ENCODE peak calls at places on chromosomes 5 and 9, in four cellular contexts. One of them, this sample, is unnamed.

GRCh38 chr9:36051317-36051716 is 14.6 kb downstream of the RECK start:
- DNase-seq in adrenal gland: no peak
- DNase-seq in HL-60: no peak
- DNase-seq in gastrocnemius medialis: no peak
- DNase-seq in this sample: no peak

GRCh38 chr9:3478549-3478953 is 47.2 kb downstream of the RFX3 start:
- DNase-seq in adrenal gland: no peak
- DNase-seq in HL-60: no peak
- DNase-seq in gastrocnemius medialis: no peak
- DNase-seq in this sample: no peak

GRCh38 chr9:114033397-114034103 is 44.5 kb downstream of the AMBP start:
- DNase-seq in adrenal gland: no peak
- DNase-seq in HL-60: peak
- DNase-seq in gastrocnemius medialis: no peak
- DNase-seq in this sample: peak

GRCh38 chr5:77867914-77868313 is 91.8 kb upstream of the TBCA start:
- DNase-seq in adrenal gland: no peak
- DNase-seq in HL-60: no peak
- DNase-seq in gastrocnemius medialis: no peak
- DNase-seq in this sample: no peak

GRCh38 chr5:71482132-71482531 is 26.7 kb downstream of the BDP1 start:
- DNase-seq in adrenal gland: peak
- DNase-seq in HL-60: no peak
- DNase-seq in gastrocnemius medialis: no peak
- DNase-seq in this sample: peak

GRCh38 chr5:175728316-175728715 is 70.4 kb downstream of the HRH2 start:
- DNase-seq in adrenal gland: no peak
- DNase-seq in HL-60: no peak
- DNase-seq in gastrocnemius medialis: no peak
- DNase-seq in this sample: no peak

GRCh38 chr9:21336467-21336866 is 1.3 kb upstream of the KLHL9 start:
- DNase-seq in adrenal gland: no peak
- DNase-seq in HL-60: no peak
- DNase-seq in gastrocnemius medialis: no peak
- DNase-seq in this sample: no peak

GRCh38 chr9:123997665-123998277 is 13.8 kb upstream of the LHX2 start:
- DNase-seq in adrenal gland: peak
- DNase-seq in HL-60: peak
- DNase-seq in gastrocnemius medialis: no peak
- DNase-seq in this sample: peak

GRCh38 chr5:93644760-93645159 is 61.7 kb downstream of the NR2F1 start:
- DNase-seq in adrenal gland: no peak
- DNase-seq in HL-60: no peak
- DNase-seq in gastrocnemius medialis: no peak
- DNase-seq in this sample: no peak

GRCh38 chr9:18658764-18659705 is 185.1 kb downstream of the ADAMTSL1 start:
- DNase-seq in adrenal gland: no peak
- DNase-seq in HL-60: no peak
- DNase-seq in gastrocnemius medialis: no peak
- DNase-seq in this sample: peak

GRCh38 chr5:149381986-149382338 is 2.9 kb upstream of the IL17B start:
- DNase-seq in adrenal gland: peak
- DNase-seq in HL-60: peak
- DNase-seq in gastrocnemius medialis: peak
- DNase-seq in this sample: peak

GRCh38 chr9:112854657-112855056 is 36.0 kb downstream of the SLC46A2 start:
- DNase-seq in adrenal gland: no peak
- DNase-seq in HL-60: no peak
- DNase-seq in gastrocnemius medialis: no peak
- DNase-seq in this sample: no peak

GRCh38 chr5:76524101-76524835 is 98.9 kb downstream of the F2RL2 start:
- DNase-seq in adrenal gland: no peak
- DNase-seq in HL-60: no peak
- DNase-seq in gastrocnemius medialis: no peak
- DNase-seq in this sample: no peak

GRCh38 chr9:130689937-130690700 is 3.5 kb upstream of the EXOSC2 start:
- DNase-seq in adrenal gland: peak
- DNase-seq in HL-60: no peak
- DNase-seq in gastrocnemius medialis: peak
- DNase-seq in this sample: peak

GRCh38 chr9:110346325-110346724 is 8.7 kb upstream of the TXNDC8 start:
- DNase-seq in adrenal gland: no peak
- DNase-seq in HL-60: no peak
- DNase-seq in gastrocnemius medialis: no peak
- DNase-seq in this sample: no peak

GRCh38 chr5:59709833-59710232 is 183.7 kb downstream of the PDE4D start:
- DNase-seq in adrenal gland: no peak
- DNase-seq in HL-60: no peak
- DNase-seq in gastrocnemius medialis: no peak
- DNase-seq in this sample: peak

GRCh38 chr5:55896663-55897062 is 45.5 kb downstream of the IL31RA start:
- DNase-seq in adrenal gland: no peak
- DNase-seq in HL-60: no peak
- DNase-seq in gastrocnemius medialis: no peak
- DNase-seq in this sample: peak

GRCh38 chr5:54186912-54187445 is 123.4 kb downstream of the ARL15 start:
- DNase-seq in adrenal gland: no peak
- DNase-seq in HL-60: no peak
- DNase-seq in gastrocnemius medialis: no peak
- DNase-seq in this sample: no peak

GRCh38 chr9:11374961-11375360 is 762.2 kb upstream of the PTPRD start:
- DNase-seq in adrenal gland: no peak
- DNase-seq in HL-60: no peak
- DNase-seq in gastrocnemius medialis: no peak
- DNase-seq in this sample: no peak

GRCh38 chr5:7331083-7331482 is 64.9 kb upstream of the ADCY2 start:
- DNase-seq in adrenal gland: no peak
- DNase-seq in HL-60: no peak
- DNase-seq in gastrocnemius medialis: no peak
- DNase-seq in this sample: no peak

GRCh38 chr5:139971202-139971725 is 71.8 kb downstream of the NRG2 start:
- DNase-seq in adrenal gland: no peak
- DNase-seq in HL-60: no peak
- DNase-seq in gastrocnemius medialis: no peak
- DNase-seq in this sample: no peak

GRCh38 chr5:110768138-110768845 is 29.5 kb downstream of the SLC25A46 start:
- DNase-seq in adrenal gland: no peak
- DNase-seq in HL-60: no peak
- DNase-seq in gastrocnemius medialis: no peak
- DNase-seq in this sample: peak

GRCh38 chr5:176844706-176845391 is 34.5 kb downstream of the UNC5A start:
- DNase-seq in adrenal gland: peak
- DNase-seq in HL-60: no peak
- DNase-seq in gastrocnemius medialis: no peak
- DNase-seq in this sample: no peak

GRCh38 chr5:148978370-148979103 is 84.3 kb downstream of the SH3TC2 start:
- DNase-seq in adrenal gland: no peak
- DNase-seq in HL-60: no peak
- DNase-seq in gastrocnemius medialis: no peak
- DNase-seq in this sample: no peak

GRCh38 chr5:111070272-111071134 is 1.0 kb upstream of the TSLP start:
- DNase-seq in adrenal gland: no peak
- DNase-seq in HL-60: no peak
- DNase-seq in gastrocnemius medialis: no peak
- DNase-seq in this sample: peak

GRCh38 chr9:93898502-93899426 is 56.4 kb downstream of the BARX1 start:
- DNase-seq in adrenal gland: peak
- DNase-seq in HL-60: no peak
- DNase-seq in gastrocnemius medialis: no peak
- DNase-seq in this sample: no peak

GRCh38 chr5:95786821-95787408 is 35.6 kb downstream of the GLRX start:
- DNase-seq in adrenal gland: no peak
- DNase-seq in HL-60: no peak
- DNase-seq in gastrocnemius medialis: no peak
- DNase-seq in this sample: peak

GRCh38 chr5:174339130-174339529 is 293.6 kb downstream of the NSG2 start:
- DNase-seq in adrenal gland: no peak
- DNase-seq in HL-60: no peak
- DNase-seq in gastrocnemius medialis: no peak
- DNase-seq in this sample: no peak

GRCh38 chr9:123642291-123643278 is 286.6 kb downstream of the CRB2 start:
- DNase-seq in adrenal gland: peak
- DNase-seq in HL-60: no peak
- DNase-seq in gastrocnemius medialis: no peak
- DNase-seq in this sample: no peak

GRCh38 chr9:35490910-35491465 is 1.1 kb downstream of the RUSC2 start:
- DNase-seq in adrenal gland: no peak
- DNase-seq in HL-60: no peak
- DNase-seq in gastrocnemius medialis: no peak
- DNase-seq in this sample: peak

GRCh38 chr5:142360607-142361120 is 35.8 kb upstream of the SPRY4 start:
- DNase-seq in adrenal gland: peak
- DNase-seq in HL-60: no peak
- DNase-seq in gastrocnemius medialis: no peak
- DNase-seq in this sample: peak

GRCh38 chr5:89936576-89936975 is 473.0 kb downstream of the CETN3 start:
- DNase-seq in adrenal gland: no peak
- DNase-seq in HL-60: no peak
- DNase-seq in gastrocnemius medialis: no peak
- DNase-seq in this sample: peak

GRCh38 chr5:68714810-68715209 is 379.0 kb upstream of the SLC30A5 start:
- DNase-seq in adrenal gland: no peak
- DNase-seq in HL-60: no peak
- DNase-seq in gastrocnemius medialis: no peak
- DNase-seq in this sample: no peak

GRCh38 chr9:93958875-93959682 is 3.9 kb upstream of the BARX1 start:
- DNase-seq in adrenal gland: no peak
- DNase-seq in HL-60: peak
- DNase-seq in gastrocnemius medialis: no peak
- DNase-seq in this sample: peak

GRCh38 chr5:91946870-91947269 is 563.8 kb upstream of the ARRDC3 start:
- DNase-seq in adrenal gland: no peak
- DNase-seq in HL-60: no peak
- DNase-seq in gastrocnemius medialis: no peak
- DNase-seq in this sample: no peak

GRCh38 chr9:79568337-79569084 is 3.3 kb upstream of the TLE4 start:
- DNase-seq in adrenal gland: no peak
- DNase-seq in HL-60: peak
- DNase-seq in gastrocnemius medialis: no peak
- DNase-seq in this sample: no peak

GRCh38 chr9:969310-969692 is 7.2 kb upstream of the DMRT3 start:
- DNase-seq in adrenal gland: no peak
- DNase-seq in HL-60: no peak
- DNase-seq in gastrocnemius medialis: no peak
- DNase-seq in this sample: no peak

GRCh38 chr9:971901-972511 is 4.4 kb upstream of the DMRT3 start:
- DNase-seq in adrenal gland: no peak
- DNase-seq in HL-60: no peak
- DNase-seq in gastrocnemius medialis: no peak
- DNase-seq in this sample: no peak

GRCh38 chr9:970310-971002 is 6.0 kb upstream of the DMRT3 start:
- DNase-seq in adrenal gland: no peak
- DNase-seq in HL-60: no peak
- DNase-seq in gastrocnemius medialis: no peak
- DNase-seq in this sample: no peak

GRCh38 chr9:967851-968641 is 8.4 kb upstream of the DMRT3 start:
- DNase-seq in adrenal gland: no peak
- DNase-seq in HL-60: no peak
- DNase-seq in gastrocnemius medialis: no peak
- DNase-seq in this sample: peak

GRCh38 chr9:969693-970309 is 6.7 kb upstream of the DMRT3 start:
- DNase-seq in adrenal gland: no peak
- DNase-seq in HL-60: no peak
- DNase-seq in gastrocnemius medialis: no peak
- DNase-seq in this sample: no peak
- TF ChIP-seq CTCF in adrenal gland: no peak
- TF ChIP-seq CTCF in HL-60: no peak
- TF ChIP-seq CTCF in gastrocnemius medialis: no peak
- TF ChIP-seq CTCF in this sample: no peak

DNA sequence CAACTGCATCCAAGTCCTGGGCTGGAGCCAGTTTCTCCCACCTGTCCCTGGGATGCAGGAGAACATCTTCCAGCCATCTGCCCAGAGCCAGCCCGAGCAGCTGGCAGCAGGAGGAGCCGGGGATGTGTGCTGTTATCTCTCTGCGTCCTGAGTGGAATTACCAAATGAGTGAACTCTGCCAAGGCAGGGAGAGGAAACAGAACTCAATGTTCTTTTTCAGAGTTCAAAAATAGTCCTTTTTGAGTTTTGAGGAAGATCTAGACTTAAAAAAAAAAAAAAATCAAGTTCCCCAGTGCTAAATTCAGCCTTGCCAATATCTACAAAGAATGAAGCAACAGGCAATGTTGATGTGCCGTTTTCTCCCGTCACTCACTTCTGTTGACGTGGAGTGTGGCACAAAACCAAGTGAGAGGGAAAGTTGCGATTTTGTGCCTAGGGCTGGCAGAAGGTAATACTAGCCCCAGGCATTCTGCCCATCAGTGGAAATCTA is 56.2 kb downstream of the TMOD1 start:
- DNase-seq in adrenal gland: peak
- DNase-seq in HL-60: no peak
- DNase-seq in gastrocnemius medialis: peak
- DNase-seq in this sample: no peak
- H3K4me3 ChIP-seq in adrenal gland: no peak
- H3K4me3 ChIP-seq in HL-60: no peak
- H3K4me3 ChIP-seq in gastrocnemius medialis: no peak
- H3K4me3 ChIP-seq in this sample: no peak

DNA sequence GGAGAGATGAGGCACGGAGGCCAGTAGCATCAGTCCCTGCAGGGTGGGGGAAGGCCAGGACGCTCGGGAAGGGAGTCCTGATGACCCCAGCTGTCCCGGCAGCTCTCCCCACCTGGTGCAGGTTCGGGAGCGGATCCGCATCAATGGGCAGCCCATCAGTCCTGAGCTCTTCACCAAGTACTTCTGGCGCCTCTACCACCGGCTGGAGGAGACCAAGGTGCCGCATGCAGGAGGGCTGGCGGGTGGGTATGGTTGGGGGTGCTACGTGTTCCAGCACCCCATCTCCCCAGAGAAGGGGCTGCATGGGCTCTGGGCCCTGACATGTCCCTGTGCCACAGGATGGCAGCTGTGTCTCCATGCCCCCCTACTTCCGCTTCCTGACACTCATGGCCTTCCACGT is 4.2 kb downstream of the FPGS start:
- DNase-seq in adrenal gland: no peak
- DNase-seq in HL-60: no peak
- DNase-seq in gastrocnemius medialis: no peak
- DNase-seq in this sample: no peak
- TF ChIP-seq CTCF in adrenal gland: no peak
- TF ChIP-seq CTCF in HL-60: no peak
- TF ChIP-seq CTCF in gastrocnemius medialis: no peak
- TF ChIP-seq CTCF in this sample: no peak

DNA sequence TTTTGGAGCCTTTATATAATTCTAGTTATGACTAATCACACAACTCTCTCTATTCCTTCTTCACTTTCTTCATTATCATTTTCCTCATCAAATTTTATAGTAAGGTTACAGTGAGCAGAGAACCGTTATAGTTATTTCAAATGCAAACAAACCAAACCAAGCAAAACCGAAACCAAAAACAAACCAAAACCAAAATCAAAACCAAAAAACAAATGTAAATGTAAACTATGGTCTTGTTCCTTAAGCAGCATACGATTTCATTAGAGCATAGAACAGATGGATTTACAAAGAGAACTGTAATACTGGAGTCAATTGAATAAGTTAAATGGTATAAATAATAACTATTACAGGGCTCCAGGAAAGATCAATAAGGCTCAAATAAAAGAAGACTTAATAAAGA is 447.1 kb downstream of the LRRC70 start:
- DNase-seq in adrenal gland: no peak
- DNase-seq in HL-60: no peak
- DNase-seq in gastrocnemius medialis: no peak
- DNase-seq in this sample: no peak
- H3K4me3 ChIP-seq in adrenal gland: no peak
- H3K4me3 ChIP-seq in HL-60: no peak
- H3K4me3 ChIP-seq in gastrocnemius medialis: no peak
- H3K4me3 ChIP-seq in this sample: no peak

This sample was measured in fibroblast of mammary gland.